ENCODE peak calls at places on chromosomes 5 and 9, in five cellular contexts. E, F, J, L and I are unnamed samples.

GRCh38 chr9:133599470-133600173 is 9.6 kb downstream of the FAM163B start:
- DNase-seq in E (no peak), F (no peak), J (no peak), L (no peak), I (no peak)

GRCh38 chr9:126320158-126320922 is 6.3 kb upstream of the MVB12B start:
- DNase-seq in E (no peak), F (no peak), J (no peak), L (no peak), I (no peak)

GRCh38 chr5:170524576-170524975 is 20.8 kb downstream of the KCNIP1 start:
- DNase-seq in E (no peak), F (no peak), J (no peak), L (no peak), I (no peak)

GRCh38 chr9:106885451-106885850 is 22.5 kb downstream of the ZNF462 start:
- DNase-seq in E (no peak), F (no peak), J (peak; percentile 90), L (no peak), I (peak; percentile 85)

GRCh38 chr5:76145945-76146344 is 62.8 kb downstream of the SV2C start:
- DNase-seq in E (peak; percentile 50), F (no peak), J (peak; percentile 9), L (no peak), I (peak; percentile 1)

GRCh38 chr9:93894691-93895079 is 60.5 kb downstream of the BARX1 start:
- DNase-seq in E (no peak), F (no peak), J (no peak), L (no peak), I (no peak)

GRCh38 chr5:59893436-59894227 is at the start of gene PDE4D:
- DNase-seq in E (peak; percentile 87), F (no peak), J (peak; percentile 63), L (no peak), I (peak; percentile 67)

GRCh38 chr5:72517961-72518690 is 10.9 kb upstream of the ZNF366 start:
- DNase-seq in E (no peak), F (no peak), J (no peak), L (peak; percentile 80), I (peak; percentile 49)

GRCh38 chr9:92614123-92614510 is 55.8 kb downstream of the IPPK start:
- DNase-seq in E (no peak), F (no peak), J (no peak), L (no peak), I (no peak)

GRCh38 chr9:117744856-117745389 is 40.7 kb downstream of the TLR4 start:
- DNase-seq in E (peak; percentile 36), F (no peak), J (peak; percentile 31), L (no peak), I (peak; percentile 26)

GRCh38 chr5:159909126-159909525 is 7.2 kb upstream of the ADRA1B start:
- DNase-seq in E (no peak), F (no peak), J (no peak), L (no peak), I (no peak)

GRCh38 chr5:93642526-93642925 is 59.5 kb downstream of the NR2F1 start:
- DNase-seq in E (no peak), F (no peak), J (no peak), L (no peak), I (no peak)

GRCh38 chr9:88776717-88777497 is 214.4 kb upstream of the S1PR3 start:
- DNase-seq in E (no peak), F (no peak), J (peak; percentile 98), L (no peak), I (peak; percentile 94)

GRCh38 chr9:126582427-126582826 is 31.3 kb upstream of the LMX1B start:
- DNase-seq in E (no peak), F (no peak), J (no peak), L (no peak), I (no peak)

GRCh38 chr9:112051812-112052211 is 123.3 kb downstream of the SUSD1 start:
- DNase-seq in E (no peak), F (no peak), J (no peak), L (no peak), I (no peak)

GRCh38 chr5:114237766-114238165 is 124.1 kb upstream of the KCNN2 start:
- DNase-seq in E (no peak), F (no peak), J (peak; percentile 87), L (no peak), I (peak; percentile 93)

GRCh38 chr9:123615381-123615780 is 259.4 kb downstream of the CRB2 start:
- DNase-seq in E (no peak), F (no peak), J (no peak), L (no peak), I (no peak)

GRCh38 chr5:64532657-64533056 is 26.8 kb downstream of the RGS7BP start:
- DNase-seq in E (no peak), F (no peak), J (no peak), L (no peak), I (no peak)

GRCh38 chr5:84568171-84568570 is 183.5 kb upstream of the EDIL3 start:
- DNase-seq in E (no peak), F (no peak), J (no peak), L (no peak), I (no peak)

GRCh38 chr9:99134893-99135341 is 30.0 kb downstream of the TGFBR1 start:
- DNase-seq in E (no peak), F (peak; percentile 21), J (peak; percentile 77), L (no peak), I (peak; percentile 85)

GRCh38 chr9:77433675-77434445 is 214.3 kb downstream of the GNA14 start:
- DNase-seq in E (peak; percentile 66), F (no peak), J (peak; percentile 78), L (no peak), I (peak; percentile 69)